ENCODE peak calls at places on chromosomes 3 and 15, in five cellular contexts. B is NCI-H2171; L is left cardiac atrium; P is activated T-helper 9 cell treated with anti-CD3 and anti-CD28 coated beads, Interleukin-2, amount 50 U/mL, for 16 hours; D is EL. W is an unnamed sample.

GRCh38 chr3:4586381-4586780 is 93.2 kb downstream of the ITPR1 start:
- DNase-seq in D (no peak), P (no peak), B (no peak), L (no peak), W (no peak)

GRCh38 chr3:123348471-123349200 is 100.3 kb downstream of the ADCY5 start:
- DNase-seq in P (no peak), D (no peak), L (no peak), B (no peak), W (no peak)

GRCh38 chr3:114179575-114179974 is 723 bp upstream of the DRD3 start:
- DNase-seq in D (peak), L (no peak), P (no peak), B (peak), W (no peak)

GRCh38 chr3:147915057-147915456 is 505.9 kb downstream of the ZIC1 start:
- DNase-seq in P (no peak), L (no peak), D (peak), B (no peak), W (no peak)

GRCh38 chr15:81176291-81176893 is 20.3 kb upstream of the IL16 start:
- DNase-seq in L (peak), P (no peak), D (no peak), B (no peak), W (peak)

GRCh38 chr3:53803816-53804545 is 42.2 kb downstream of the CHDH start:
- DNase-seq in P (no peak), B (no peak), L (no peak), D (no peak), W (no peak)

GRCh38 chr3:112640333-112640863 is 545 bp downstream of the CCDC80 start:
- DNase-seq in B (no peak), L (no peak), P (no peak), D (peak), W (peak)

GRCh38 chr3:5014431-5014830 is 35.2 kb downstream of the BHLHE40 start:
- DNase-seq in D (no peak), P (no peak), B (no peak), L (no peak), W (no peak)

GRCh38 chr15:53453253-53454105 is 306.0 kb downstream of the WDR72 start:
- DNase-seq in D (no peak), P (no peak), B (no peak), L (no peak), W (no peak)

GRCh38 chr15:50248994-50249586 is 16.4 kb downstream of the HDC start:
- DNase-seq in L (no peak), B (no peak), P (no peak), D (no peak), W (no peak)

GRCh38 chr3:88334187-88334868 is 184.6 kb downstream of the C3orf38 start:
- DNase-seq in D (no peak), L (no peak), P (no peak), B (no peak), W (no peak)

GRCh38 chr3:158108596-158108995 is 1.3 kb upstream of the RSRC1 start:
- DNase-seq in B (no peak), L (no peak), P (no peak), D (no peak), W (no peak)

GRCh38 chr3:88412346-88412745 is 262.6 kb downstream of the C3orf38 start:
- DNase-seq in D (no peak), L (no peak), B (no peak), P (no peak), W (no peak)

GRCh38 chr3:89340431-89340830 is 233.0 kb downstream of the EPHA3 start:
- DNase-seq in D (no peak), B (no peak), L (no peak), P (no peak), W (no peak)

GRCh38 chr3:69110941-69111546 is 11.4 kb downstream of the LMOD3 start:
- DNase-seq in D (no peak), L (no peak), B (no peak), P (no peak), W (no peak)